ENCODE peak calls at places on chromosomes 3 and 15, in nine cellular contexts. Y is HCEC 1CT; E is fibroblast of mammary gland; I is stimulated activated CD4-positive, alpha-beta T cell treated with anti-CD3 and anti-CD28 coated beads, Interleukin-1b, Interleukin-23, amount 100 ng/mL, for 48 hours; A is lower leg skin; M is AG09309; X is vagina; J is astrocyte of the cerebellum; H is NCI-H2081 treated with DMSO at 0.1 percent for 48 hours. V is an unnamed sample.

GRCh38 chr15:34773916-34774315 is 19.1 kb upstream of the GJD2 start:
- DNase-seq in Y (no peak), E (no peak), I (no peak), A (no peak), M (no peak), X (no peak), J (no peak), H (no peak), V (no peak)

GRCh38 chr3:171640520-171641412 is 169.5 kb downstream of the PLD1 start:
- DNase-seq in Y (peak), E (peak), I (no peak), A (no peak), M (peak), X (no peak), J (no peak), H (no peak), V (no peak)

GRCh38 chr3:53100818-53101466 is 29.3 kb downstream of the RFT1 start:
- DNase-seq in Y (no peak), E (no peak), I (no peak), A (no peak), M (no peak), X (no peak), J (no peak), H (no peak), V (peak)

GRCh38 chr15:31326729-31327673 is at the start of gene KLF13:
- DNase-seq in Y (no peak), E (peak), I (peak), A (peak), M (no peak), X (no peak), J (no peak), H (no peak), V (no peak)

GRCh38 chr3:42052867-42053351 is 38.2 kb upstream of the TRAK1 start:
- DNase-seq in Y (no peak), E (no peak), I (no peak), A (no peak), M (no peak), X (peak), J (no peak), H (no peak), V (no peak)

GRCh38 chr3:28252016-28252415 is 10.6 kb downstream of the CMC1 start:
- DNase-seq in Y (no peak), E (no peak), I (no peak), A (no peak), M (no peak), X (no peak), J (no peak), H (no peak), V (no peak)

GRCh38 chr3:149959443-149959842 is 11.3 kb downstream of the PFN2 start:
- DNase-seq in Y (peak), E (no peak), I (no peak), A (no peak), M (no peak), X (no peak), J (no peak), H (no peak), V (no peak)

GRCh38 chr15:42232606-42233005 is 24.5 kb upstream of the VPS39 start:
- DNase-seq in Y (no peak), E (no peak), I (no peak), A (no peak), M (no peak), X (no peak), J (no peak), H (no peak), V (no peak)

GRCh38 chr3:71838406-71838805 is 53.5 kb upstream of the PROK2 start:
- DNase-seq in Y (no peak), E (no peak), I (no peak), A (no peak), M (no peak), X (no peak), J (no peak), H (no peak), V (no peak)

GRCh38 chr3:193732827-193733226 is 139.8 kb downstream of the OPA1 start:
- DNase-seq in Y (no peak), E (no peak), I (no peak), A (no peak), M (no peak), X (no peak), J (no peak), H (no peak), V (no peak)

GRCh38 chr3:45777111-45777752 is 19.1 kb downstream of the SLC6A20 start:
- DNase-seq in Y (no peak), E (no peak), I (no peak), A (peak), M (no peak), X (no peak), J (no peak), H (no peak), V (no peak)

GRCh38 chr3:161770532-161771386 is 274.2 kb downstream of the OTOL1 start:
- DNase-seq in Y (no peak), E (peak), I (no peak), A (no peak), M (no peak), X (no peak), J (peak), H (no peak), V (peak)

GRCh38 chr15:41821831-41822230 is 6.1 kb upstream of the JMJD7 start:
- DNase-seq in Y (no peak), E (no peak), I (no peak), A (no peak), M (no peak), X (no peak), J (no peak), H (no peak), V (no peak)

GRCh38 chr15:88375234-88375926 is 91.8 kb downstream of the MRPL46 start:
- DNase-seq in Y (no peak), E (peak), I (no peak), A (no peak), M (peak), X (no peak), J (peak), H (no peak), V (no peak)

GRCh38 chr3:156413293-156413912 is 141.5 kb downstream of the SSR3 start:
- DNase-seq in Y (no peak), E (no peak), I (no peak), A (no peak), M (no peak), X (no peak), J (no peak), H (no peak), V (no peak)

GRCh38 chr3:28149960-28150359 is 91.5 kb upstream of the CMC1 start:
- DNase-seq in Y (no peak), E (no peak), I (no peak), A (no peak), M (no peak), X (no peak), J (no peak), H (no peak), V (no peak)

GRCh38 chr3:195407511-195408409 is 35.1 kb downstream of the ACAP2 start:
- DNase-seq in Y (no peak), E (no peak), I (no peak), A (no peak), M (no peak), X (no peak), J (no peak), H (no peak), V (no peak)

GRCh38 chr15:28963711-28964081 is 77.9 kb downstream of the APBA2 start:
- DNase-seq in Y (no peak), E (no peak), I (no peak), A (no peak), M (no peak), X (no peak), J (no peak), H (no peak), V (no peak)

GRCh38 chr15:40594429-40594836 is 384 bp downstream of the KNL1 start:
- DNase-seq in Y (peak), E (peak), I (no peak), A (peak), M (no peak), X (no peak), J (no peak), H (peak), V (no peak)

GRCh38 chr3:140522653-140523380 is 155.0 kb upstream of the TRIM42 start:
- DNase-seq in Y (no peak), E (no peak), I (no peak), A (no peak), M (no peak), X (no peak), J (no peak), H (no peak), V (no peak)

GRCh38 chr3:152380048-152380447 is 111.3 kb downstream of the MBNL1 start:
- DNase-seq in Y (no peak), E (no peak), I (no peak), A (no peak), M (no peak), X (no peak), J (no peak), H (no peak), V (no peak)

GRCh38 chr3:37608061-37608702 is 253.5 kb upstream of the CTDSPL start:
- DNase-seq in Y (peak), E (peak), I (no peak), A (no peak), M (no peak), X (no peak), J (no peak), H (no peak), V (no peak)

GRCh38 chr15:51837784-51838183 is 8.3 kb downstream of the TMOD3 start:
- DNase-seq in Y (no peak), E (no peak), I (no peak), A (no peak), M (no peak), X (no peak), J (no peak), H (no peak), V (no peak)

GRCh38 chr3:36904641-36905040 is 40.2 kb downstream of the TRANK1 start:
- DNase-seq in Y (peak), E (peak), I (no peak), A (peak), M (no peak), X (peak), J (no peak), H (no peak), V (no peak)

GRCh38 chr15:29668120-29668602 is 154.1 kb downstream of the TJP1 start:
- DNase-seq in Y (peak), E (peak), I (peak), A (no peak), M (peak), X (no peak), J (peak), H (no peak), V (peak)

GRCh38 chr3:24119321-24119751 is 174.2 kb downstream of the NR1D2 start:
- DNase-seq in Y (peak), E (peak), I (no peak), A (no peak), M (peak), X (peak), J (peak), H (no peak), V (no peak)

GRCh38 chr15:52281085-52282035 is 14.2 kb downstream of the MYO5C start:
- DNase-seq in Y (no peak), E (peak), I (no peak), A (peak), M (no peak), X (peak), J (no peak), H (no peak), V (no peak)

GRCh38 chr3:123373535-123373987 is 75.3 kb downstream of the ADCY5 start:
- DNase-seq in Y (no peak), E (no peak), I (no peak), A (no peak), M (no peak), X (no peak), J (no peak), H (no peak), V (no peak)

GRCh38 chr3:123090700-123091585 is 24.1 kb downstream of the PDIA5 start:
- DNase-seq in Y (no peak), E (no peak), I (no peak), A (no peak), M (no peak), X (no peak), J (no peak), H (peak), V (peak)

GRCh38 chr3:156321934-156322333 is 201.6 kb downstream of the KCNAB1 start:
- DNase-seq in Y (no peak), E (no peak), I (no peak), A (no peak), M (no peak), X (no peak), J (no peak), H (no peak), V (no peak)

GRCh38 chr3:169477790-169478189 is 185.7 kb downstream of the MECOM start:
- DNase-seq in Y (no peak), E (no peak), I (no peak), A (no peak), M (no peak), X (no peak), J (no peak), H (no peak), V (no peak)

GRCh38 chr3:127413318-127413673 is 125.5 kb upstream of the PRR20G start:
- DNase-seq in Y (no peak), E (no peak), I (no peak), A (peak), M (no peak), X (no peak), J (no peak), H (no peak), V (no peak)

GRCh38 chr3:101377796-101378195 is 57.4 kb upstream of the IMPG2 start:
- DNase-seq in Y (no peak), E (no peak), I (no peak), A (no peak), M (no peak), X (no peak), J (no peak), H (no peak), V (no peak)

GRCh38 chr3:13561967-13562366 is 13.0 kb downstream of the FBLN2 start:
- DNase-seq in Y (no peak), E (no peak), I (no peak), A (no peak), M (no peak), X (no peak), J (no peak), H (no peak), V (no peak)

GRCh38 chr3:125140011-125140813 is 72.3 kb downstream of the SLC12A8 start:
- DNase-seq in Y (peak), E (no peak), I (no peak), A (no peak), M (no peak), X (no peak), J (no peak), H (no peak), V (no peak)

GRCh38 chr15:70096975-70097336 is 761 bp downstream of the TLE3 start:
- DNase-seq in Y (peak), E (no peak), I (no peak), A (no peak), M (no peak), X (no peak), J (no peak), H (no peak), V (no peak)

GRCh38 chr3:30667250-30667585 is 60.8 kb downstream of the TGFBR2 start:
- DNase-seq in Y (no peak), E (no peak), I (no peak), A (no peak), M (no peak), X (no peak), J (no peak), H (no peak), V (peak)

GRCh38 chr3:145272684-145273083 is 888.3 kb downstream of the PLOD2 start:
- DNase-seq in Y (no peak), E (peak), I (no peak), A (no peak), M (no peak), X (no peak), J (no peak), H (no peak), V (no peak)

GRCh38 chr3:10192953-10193691 is 28.4 kb downstream of the IRAK2 start:
- DNase-seq in Y (peak), E (peak), I (peak), A (no peak), M (peak), X (no peak), J (peak), H (no peak), V (peak)

V was measured in DND-41.